ENCODE peak calls at places on chromosomes 4 and X, in five cellular contexts. One of them, this sample, is unnamed.

GRCh38 chr4:103303011-103303410 is 104.9 kb upstream of the CENPE start:
- DNase-seq in heart right ventricle: no peak
- DNase-seq in activated T-cell treated with anti-CD3 and anti-CD28 coated beads, Interleukin-2, amount 50 U/mL, for 48 hours: no peak
- DNase-seq in A549: no peak
- DNase-seq in M059J: no peak
- DNase-seq in this sample: no peak

GRCh38 chr4:153486281-153487151 is 20.4 kb downstream of the TMEM131L start:
- DNase-seq in heart right ventricle: peak
- DNase-seq in activated T-cell treated with anti-CD3 and anti-CD28 coated beads, Interleukin-2, amount 50 U/mL, for 48 hours: peak
- DNase-seq in A549: peak
- DNase-seq in M059J: peak
- DNase-seq in this sample: no peak

GRCh38 chr4:185467101-185467500 is 4.4 kb downstream of the CCDC110 start:
- DNase-seq in heart right ventricle: no peak
- DNase-seq in activated T-cell treated with anti-CD3 and anti-CD28 coated beads, Interleukin-2, amount 50 U/mL, for 48 hours: no peak
- DNase-seq in A549: no peak
- DNase-seq in M059J: no peak
- DNase-seq in this sample: no peak

GRCh38 chr4:64584981-64585557 is 175.8 kb upstream of the TECRL start:
- DNase-seq in heart right ventricle: no peak
- DNase-seq in activated T-cell treated with anti-CD3 and anti-CD28 coated beads, Interleukin-2, amount 50 U/mL, for 48 hours: peak
- DNase-seq in A549: no peak
- DNase-seq in M059J: peak
- DNase-seq in this sample: peak

GRCh38 chr4:149885896-149886295 is 70.3 kb upstream of the IQCM start:
- DNase-seq in heart right ventricle: no peak
- DNase-seq in activated T-cell treated with anti-CD3 and anti-CD28 coated beads, Interleukin-2, amount 50 U/mL, for 48 hours: no peak
- DNase-seq in A549: no peak
- DNase-seq in M059J: peak
- DNase-seq in this sample: no peak

GRCh38 chr4:182443070-182443469 is 199.9 kb downstream of the TENM3 start:
- DNase-seq in heart right ventricle: no peak
- DNase-seq in activated T-cell treated with anti-CD3 and anti-CD28 coated beads, Interleukin-2, amount 50 U/mL, for 48 hours: no peak
- DNase-seq in A549: no peak
- DNase-seq in M059J: no peak
- DNase-seq in this sample: no peak

GRCh38 chrX:41442824-41443560 is 4.2 kb upstream of the NYX start:
- DNase-seq in heart right ventricle: no peak
- DNase-seq in activated T-cell treated with anti-CD3 and anti-CD28 coated beads, Interleukin-2, amount 50 U/mL, for 48 hours: no peak
- DNase-seq in A549: no peak
- DNase-seq in M059J: no peak
- DNase-seq in this sample: no peak

GRCh38 chr4:148056879-148057278 is 325.0 kb downstream of the ARHGAP10 start:
- DNase-seq in heart right ventricle: peak
- DNase-seq in activated T-cell treated with anti-CD3 and anti-CD28 coated beads, Interleukin-2, amount 50 U/mL, for 48 hours: peak
- DNase-seq in A549: no peak
- DNase-seq in M059J: peak
- DNase-seq in this sample: peak

GRCh38 chrX:47501226-47502071 is 18.4 kb upstream of the ZNF41 start:
- DNase-seq in heart right ventricle: no peak
- DNase-seq in activated T-cell treated with anti-CD3 and anti-CD28 coated beads, Interleukin-2, amount 50 U/mL, for 48 hours: no peak
- DNase-seq in A549: no peak
- DNase-seq in M059J: no peak
- DNase-seq in this sample: no peak

GRCh38 chr4:22389240-22389871 is 126.5 kb downstream of the ADGRA3 start:
- DNase-seq in heart right ventricle: peak
- DNase-seq in activated T-cell treated with anti-CD3 and anti-CD28 coated beads, Interleukin-2, amount 50 U/mL, for 48 hours: peak
- DNase-seq in A549: peak
- DNase-seq in M059J: peak
- DNase-seq in this sample: peak

GRCh38 chr4:128528793-128529553 is 241.4 kb upstream of the PGRMC2 start:
- DNase-seq in heart right ventricle: peak
- DNase-seq in activated T-cell treated with anti-CD3 and anti-CD28 coated beads, Interleukin-2, amount 50 U/mL, for 48 hours: no peak
- DNase-seq in A549: peak
- DNase-seq in M059J: peak
- DNase-seq in this sample: no peak

GRCh38 chr4:31045724-31046318 is 325.7 kb downstream of the PCDH7 start:
- DNase-seq in heart right ventricle: no peak
- DNase-seq in activated T-cell treated with anti-CD3 and anti-CD28 coated beads, Interleukin-2, amount 50 U/mL, for 48 hours: no peak
- DNase-seq in A549: no peak
- DNase-seq in M059J: peak
- DNase-seq in this sample: no peak

GRCh38 chr4:53682196-53682595 is 90.9 kb upstream of the LNX1 start:
- DNase-seq in heart right ventricle: no peak
- DNase-seq in activated T-cell treated with anti-CD3 and anti-CD28 coated beads, Interleukin-2, amount 50 U/mL, for 48 hours: no peak
- DNase-seq in A549: no peak
- DNase-seq in M059J: peak
- DNase-seq in this sample: no peak

GRCh38 chr4:67393699-67394281 is 151.5 kb downstream of the CENPC start:
- DNase-seq in heart right ventricle: no peak
- DNase-seq in activated T-cell treated with anti-CD3 and anti-CD28 coated beads, Interleukin-2, amount 50 U/mL, for 48 hours: no peak
- DNase-seq in A549: peak
- DNase-seq in M059J: peak
- DNase-seq in this sample: peak

GRCh38 chr4:169070895-169071218 is 60.8 kb upstream of the CBR4 start:
- DNase-seq in heart right ventricle: no peak
- DNase-seq in activated T-cell treated with anti-CD3 and anti-CD28 coated beads, Interleukin-2, amount 50 U/mL, for 48 hours: no peak
- DNase-seq in A549: peak
- DNase-seq in M059J: peak
- DNase-seq in this sample: no peak

GRCh38 chr4:124092101-124093057 is 620.2 kb downstream of the ANKRD50 start:
- DNase-seq in heart right ventricle: peak
- DNase-seq in activated T-cell treated with anti-CD3 and anti-CD28 coated beads, Interleukin-2, amount 50 U/mL, for 48 hours: no peak
- DNase-seq in A549: no peak
- DNase-seq in M059J: peak
- DNase-seq in this sample: no peak

GRCh38 chrX:112846787-112847186 is 6.2 kb upstream of the AMOT start:
- DNase-seq in heart right ventricle: no peak
- DNase-seq in activated T-cell treated with anti-CD3 and anti-CD28 coated beads, Interleukin-2, amount 50 U/mL, for 48 hours: no peak
- DNase-seq in A549: no peak
- DNase-seq in M059J: no peak
- DNase-seq in this sample: no peak

GRCh38 chr4:81421346-81422218 is 50.1 kb downstream of the RASGEF1B start:
- DNase-seq in heart right ventricle: peak
- DNase-seq in activated T-cell treated with anti-CD3 and anti-CD28 coated beads, Interleukin-2, amount 50 U/mL, for 48 hours: no peak
- DNase-seq in A549: no peak
- DNase-seq in M059J: peak
- DNase-seq in this sample: peak

GRCh38 chr4:108846568-108846967 is 83.7 kb upstream of the ETNPPL start:
- DNase-seq in heart right ventricle: no peak
- DNase-seq in activated T-cell treated with anti-CD3 and anti-CD28 coated beads, Interleukin-2, amount 50 U/mL, for 48 hours: no peak
- DNase-seq in A549: no peak
- DNase-seq in M059J: no peak
- DNase-seq in this sample: no peak

GRCh38 chrX:7270018-7270417 is 122.1 kb upstream of the PUDP start:
- DNase-seq in heart right ventricle: no peak
- DNase-seq in activated T-cell treated with anti-CD3 and anti-CD28 coated beads, Interleukin-2, amount 50 U/mL, for 48 hours: no peak
- DNase-seq in A549: no peak
- DNase-seq in M059J: peak
- DNase-seq in this sample: no peak

GRCh38 chr4:20474119-20474518 is 222.4 kb downstream of the SLIT2 start:
- DNase-seq in heart right ventricle: no peak
- DNase-seq in activated T-cell treated with anti-CD3 and anti-CD28 coated beads, Interleukin-2, amount 50 U/mL, for 48 hours: no peak
- DNase-seq in A549: no peak
- DNase-seq in M059J: peak
- DNase-seq in this sample: no peak

GRCh38 chrX:139106111-139106510 is 394.6 kb upstream of the FGF13 start:
- DNase-seq in heart right ventricle: no peak
- DNase-seq in activated T-cell treated with anti-CD3 and anti-CD28 coated beads, Interleukin-2, amount 50 U/mL, for 48 hours: no peak
- DNase-seq in A549: no peak
- DNase-seq in M059J: peak
- DNase-seq in this sample: no peak

GRCh38 chr4:43776371-43776770 is 672.2 kb downstream of the KCTD8 start:
- DNase-seq in heart right ventricle: no peak
- DNase-seq in activated T-cell treated with anti-CD3 and anti-CD28 coated beads, Interleukin-2, amount 50 U/mL, for 48 hours: no peak
- DNase-seq in A549: peak
- DNase-seq in M059J: no peak
- DNase-seq in this sample: no peak

GRCh38 chr4:168502886-168503285 is 6.0 kb downstream of the PALLD start:
- DNase-seq in heart right ventricle: no peak
- DNase-seq in activated T-cell treated with anti-CD3 and anti-CD28 coated beads, Interleukin-2, amount 50 U/mL, for 48 hours: no peak
- DNase-seq in A549: no peak
- DNase-seq in M059J: no peak
- DNase-seq in this sample: no peak

This sample was measured in CMK.